ENCODE peak calls at places on chromosomes 2 and 18, in eight cellular contexts. H is T-helper 9 cell; D is stimulated activated CD4-positive, alpha-beta T cell treated with anti-CD3 and anti-CD28 coated beads, Interleukin-12 subunit alpha, Interleukin-12 subunit beta, amount 100 ng/mL, for 4 hours; V is GM20000; K is body of pancreas; G is putamen; M is AG04449; A is CD4-positive, alpha-beta T cell. U is an unnamed sample.
A peak's percentile ranks its signal among the peaks of the same experiment; 100 is the strongest.

GRCh38 chr2:183162362-183162761 is 38.1 kb downstream of the NUP35 start:
- DNase-seq in D (no peak), M (no peak), A (no peak), G (no peak), K (no peak), H (no peak), V (no peak), U (no peak)

GRCh38 chr2:168220971-168221819 is 26.2 kb downstream of the STK39 start:
- DNase-seq in D (no peak), M (no peak), G (no peak), A (no peak), K (no peak), V (no peak), H (no peak), U (no peak)

GRCh38 chr18:71831039-71831438 is 713.1 kb downstream of the CBLN2 start:
- DNase-seq in D (no peak), V (no peak), M (no peak), K (no peak), G (no peak), A (no peak), H (no peak), U (no peak)

GRCh38 chr2:74186038-74186437 is 7.4 kb upstream of the MOB1A start:
- DNase-seq in K (no peak), M (no peak), A (no peak), G (peak; percentile 34), V (peak; percentile 61), H (no peak), D (no peak), U (no peak)

GRCh38 chr2:136420346-136420745 is 302.4 kb upstream of the CXCR4 start:
- DNase-seq in M (no peak), G (no peak), K (no peak), D (no peak), A (no peak), V (no peak), H (no peak), U (no peak)

GRCh38 chr2:158889135-158889853 is 79.1 kb upstream of the TANC1 start:
- DNase-seq in D (no peak), K (no peak), V (no peak), M (no peak), G (no peak), H (no peak), A (no peak), U (no peak)

GRCh38 chr2:241195506-241196130 is 7.1 kb downstream of the ANO7 start:
- DNase-seq in H (no peak), K (no peak), D (no peak), A (no peak), M (no peak), G (no peak), V (no peak), U (no peak)

GRCh38 chr18:56702946-56703345 is 51.8 kb downstream of the WDR7 start:
- DNase-seq in G (peak; percentile 41), K (peak; percentile 20), H (no peak), A (no peak), M (no peak), V (peak; percentile 23), D (no peak), U (no peak)

GRCh38 chr2:221716434-221717303 is 144.6 kb upstream of the EPHA4 start:
- DNase-seq in G (no peak), K (no peak), V (no peak), M (no peak), H (no peak), A (no peak), D (no peak), U (no peak)

GRCh38 chr2:168669151-168669550 is 133.3 kb upstream of the NOSTRIN start:
- DNase-seq in D (no peak), K (no peak), A (no peak), M (peak; percentile 14), V (no peak), H (no peak), G (peak; percentile 50), U (no peak)

GRCh38 chr2:202221873-202222272 is 16.5 kb downstream of the SUMO1 start:
- DNase-seq in G (no peak), H (no peak), M (no peak), A (no peak), K (no peak), D (no peak), V (no peak), U (no peak)

GRCh38 chr2:64645014-64645418 is 8.7 kb downstream of the SERTAD2 start:
- DNase-seq in G (no peak), V (no peak), K (peak; percentile 53), A (no peak), M (no peak), H (no peak), D (no peak), U (peak; percentile 52)

GRCh38 chr18:41113885-41114482 is 841.0 kb upstream of the PIK3C3 start:
- DNase-seq in K (no peak), G (no peak), A (no peak), H (no peak), D (no peak), M (peak; percentile 40), V (no peak), U (no peak)

GRCh38 chr2:23629417-23630110 is 244.6 kb downstream of the KLHL29 start:
- DNase-seq in H (no peak), A (no peak), D (no peak), K (no peak), G (no peak), M (no peak), V (no peak), U (no peak)

GRCh38 chr2:72254831-72255447 is 107.3 kb upstream of the CYP26B1 start:
- DNase-seq in K (no peak), H (no peak), M (no peak), D (no peak), A (no peak), V (no peak), G (no peak), U (no peak)

GRCh38 chr2:20229322-20230201 is 4.6 kb upstream of the SDC1 start:
- DNase-seq in M (no peak), D (no peak), G (no peak), H (no peak), A (no peak), V (no peak), K (no peak), U (no peak)

GRCh38 chr2:106561803-106562202 is 74.6 kb downstream of the CD8B2 start:
- DNase-seq in G (no peak), V (no peak), M (no peak), D (no peak), K (no peak), A (no peak), H (no peak), U (no peak)

GRCh38 chr2:171102802-171103201 is 57.9 kb downstream of the TLK1 start:
- DNase-seq in A (no peak), D (no peak), G (no peak), V (no peak), K (no peak), H (no peak), M (no peak), U (no peak)

U was measured in stomach.